ENCODE peak calls at places on chromosomes 1 and 21, in ten cellular contexts. Z is psoas muscle; A is sigmoid colon; F is mammary epithelial cell; Q is ovary; Y is breast epithelium; M is lung; X is heart left ventricle; D is CD8-positive, alpha-beta T cell; I is iPS DF 6.9. R is an unnamed sample. For H3K27me3 and H3K9me3, the result is how much of the 10 kb centered on the place peaks cover.

GRCh38 chr1:248862695-248863010 is 3.8 kb upstream of the ZNF692 start:
- DNase-seq in Z (no peak), Q (no peak), M (no peak), I (no peak), Y (no peak), A (peak), D (no peak), X (no peak), F (no peak), R (no peak)

GRCh38 chr1:187226396-187226795 is 397.6 kb downstream of the PLA2G4A start:
- DNase-seq in X (no peak), Y (no peak), F (peak), Q (no peak), D (no peak), A (no peak), Z (no peak), M (no peak), I (no peak), R (no peak)

GRCh38 chr1:199687321-199687720 is 340.2 kb upstream of the NR5A2 start:
- DNase-seq in A (no peak), M (no peak), I (no peak), X (no peak), F (peak), Q (no peak), Y (no peak), Z (no peak), D (no peak), R (no peak)

GRCh38 chr1:183636783-183637182 is 1.2 kb upstream of the ARPC5 start:
- DNase-seq in X (no peak), A (no peak), Z (no peak), M (no peak), D (no peak), Y (no peak), I (no peak), Q (no peak), F (no peak), R (no peak)

GRCh38 chr1:214044438-214045214 is 56.9 kb downstream of the PROX1 start:
- DNase-seq in Q (no peak), D (no peak), M (no peak), I (no peak), Y (no peak), A (no peak), X (no peak), Z (no peak), F (no peak), R (no peak)

GRCh38 chr1:59237905-59238304 is 59.0 kb upstream of the FGGY start:
- DNase-seq in X (no peak), A (no peak), F (peak), Y (no peak), I (peak), M (no peak), Q (no peak), Z (no peak), D (no peak), R (no peak)

GRCh38 chr1:94720091-94720793 is 99.9 kb upstream of the SLC44A3 start:
- DNase-seq in A (no peak), F (no peak), Y (no peak), I (no peak), D (no peak), Q (no peak), Z (no peak), X (no peak), M (no peak), R (no peak)

GRCh38 chr1:41361495-41362356 is 492 bp downstream of the FOXO6 start:
- DNase-seq in M (no peak), X (no peak), Q (peak), Z (peak), Y (no peak), D (no peak), F (no peak), I (no peak), A (no peak), R (no peak)

GRCh38 chr1:94646151-94646643 is 104.6 kb upstream of the F3 start:
- DNase-seq in Z (no peak), F (peak), Y (no peak), A (no peak), I (no peak), X (no peak), Q (no peak), D (no peak), M (no peak), R (no peak)

GRCh38 chr1:218164930-218165686 is 120.0 kb upstream of the RRP15 start:
- DNase-seq in A (no peak), Y (no peak), D (no peak), X (peak), F (no peak), I (no peak), Q (peak), Z (peak), M (no peak), R (peak)

GRCh38 chr1:223363057-223363855 is 720 bp downstream of the SUSD4 start:
- DNase-seq in F (no peak), D (peak), M (no peak), A (no peak), I (no peak), Q (peak), X (peak), Y (no peak), Z (peak), R (peak)

GRCh38 chr1:223363856-223364684 is at the start of gene SUSD4:
- DNase-seq in Q (peak), F (no peak), I (no peak), A (no peak), Y (peak), D (peak), X (peak), M (peak), Z (peak), R (peak)

DNA sequence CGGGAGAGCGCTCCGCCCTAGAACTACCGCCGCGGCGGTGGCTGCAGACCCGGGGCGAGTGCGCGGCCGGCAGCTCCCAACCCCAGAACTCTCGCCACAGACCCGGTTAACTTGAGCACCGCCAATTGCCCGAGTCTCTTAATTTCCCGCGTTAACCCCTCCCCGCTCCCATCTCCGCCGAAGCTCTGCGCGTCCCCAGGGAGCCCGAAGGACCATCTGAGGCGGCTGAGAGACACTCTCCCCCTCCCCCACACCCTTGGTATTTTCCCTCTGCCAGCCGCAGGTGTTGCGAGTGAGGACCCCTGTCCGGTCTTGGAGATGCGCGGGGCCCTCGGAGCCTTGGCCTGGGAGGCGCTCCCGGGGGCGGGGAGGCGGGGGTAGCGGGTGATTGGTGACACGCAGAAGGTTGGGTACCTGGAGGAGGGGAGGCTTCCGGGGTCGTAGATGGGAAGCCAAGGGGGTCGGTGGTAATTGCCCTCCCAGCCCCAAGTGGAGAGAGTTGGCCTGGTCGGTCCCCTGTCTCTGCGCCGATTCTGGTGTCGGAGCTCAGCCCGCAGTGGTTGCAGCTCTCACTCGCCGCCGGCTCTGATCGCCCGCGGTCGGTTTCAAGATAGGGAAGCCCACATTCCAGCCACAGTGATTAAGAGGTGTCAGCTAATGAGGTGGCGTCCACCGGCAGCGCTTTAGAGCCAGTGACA is 858 bp upstream of the SUSD4 start:
- DNase-seq in M (no peak), Z (no peak), X (no peak), D (peak), F (no peak), Q (peak), Y (no peak), A (no peak), I (no peak), R (no peak)
- H3K4me3 ChIP-seq in M (peak), Z (peak), X (peak), D (peak), F (no peak), Q (peak), Y (peak), A (peak), I (peak), R (no peak)

DNA sequence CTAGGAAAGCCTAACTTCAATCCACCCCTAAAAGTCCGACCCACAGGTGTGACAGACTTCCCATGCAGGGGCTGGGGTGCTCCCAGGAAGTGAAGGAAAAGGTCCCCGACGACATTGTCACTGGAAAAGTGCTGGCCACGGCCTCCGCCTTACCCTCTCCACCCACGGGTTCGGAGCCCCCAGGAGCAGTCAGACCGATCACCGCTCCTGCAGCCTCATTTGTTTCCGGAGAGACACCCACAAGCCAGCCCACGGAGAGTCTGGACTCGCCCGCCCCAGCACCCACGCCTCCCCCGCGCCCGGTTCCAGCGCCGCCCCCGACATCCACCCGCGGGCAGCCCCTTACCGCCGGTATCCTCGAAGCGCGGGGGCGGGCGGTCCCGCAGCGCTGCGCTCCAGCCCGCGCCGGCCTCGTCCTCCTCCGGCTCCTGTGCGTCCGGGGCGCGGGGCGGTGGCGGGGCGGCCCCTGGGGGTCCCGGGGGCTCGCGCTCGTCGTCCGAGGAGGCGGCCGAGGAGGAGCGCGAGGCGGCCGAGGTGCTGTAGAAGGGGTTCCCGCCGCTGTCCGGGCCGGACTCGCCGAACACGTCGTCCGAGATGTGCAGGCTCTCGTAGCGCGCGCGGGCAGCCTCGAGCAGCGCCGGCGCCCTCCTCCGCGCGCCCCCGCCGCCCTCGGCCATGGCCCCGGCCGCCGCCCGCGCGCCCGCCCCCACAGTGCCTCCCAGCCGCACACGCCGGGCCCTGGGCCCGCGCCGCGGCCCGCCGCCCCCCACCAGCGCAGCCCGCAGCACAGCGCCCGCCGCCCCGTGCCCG is 675 bp downstream of the PGBD5 start:
- DNase-seq in D (no peak), F (no peak), I (no peak), Y (no peak), Z (no peak), A (no peak), M (no peak), X (no peak), Q (peak), R (peak)
- H3K27me3 ChIP-seq in D (under half), F (under half), I (under half), Y (under half), Z (under half), A (half or more), M (under half), X (under half), Q (under half), R (half or more)

DNA sequence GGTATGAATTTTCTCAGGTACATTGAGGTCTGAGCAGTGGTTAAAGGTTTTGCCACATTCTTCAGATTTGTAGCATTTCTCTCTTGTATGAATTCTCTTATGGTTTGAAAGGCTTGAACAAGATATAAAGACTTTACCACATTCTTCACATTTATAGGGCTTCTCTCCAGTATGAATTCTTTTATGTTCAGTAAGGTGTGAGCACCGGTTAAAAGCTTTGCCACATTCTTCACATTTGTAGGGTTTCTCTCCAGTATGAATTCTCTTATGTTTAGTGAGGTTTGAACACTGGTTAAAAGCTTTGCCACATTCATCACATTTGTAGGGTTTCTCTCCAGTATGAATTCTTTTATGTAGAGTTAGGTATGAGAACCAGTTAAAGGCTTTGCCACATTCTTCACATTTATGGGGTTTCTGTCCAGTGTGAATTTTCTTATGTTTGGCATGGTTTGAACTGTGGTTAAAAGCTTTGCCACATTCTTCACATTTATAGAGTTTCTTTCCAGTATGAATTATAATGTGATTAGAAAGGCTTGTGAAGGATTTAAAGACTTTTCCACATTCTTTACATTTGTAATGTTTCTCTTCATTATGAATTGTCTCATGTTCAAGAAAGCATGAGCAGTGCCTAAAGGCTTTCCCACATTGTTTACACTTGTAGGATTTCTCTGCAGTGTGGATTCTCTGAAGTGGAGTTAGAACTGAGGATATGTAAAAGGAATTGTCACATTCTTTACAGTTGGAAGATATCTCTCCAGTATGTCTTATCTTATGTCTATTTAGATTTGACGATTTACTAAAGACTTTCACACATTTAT is 18.4 kb upstream of the ZNF124 start:
- DNase-seq in A (no peak), F (no peak), X (no peak), Z (no peak), Q (no peak), D (no peak), M (no peak), Y (no peak), I (no peak), R (no peak)
- H3K9me3 ChIP-seq in A (under half), F (half or more), X (under half), Z (half or more), Q (under half), D (under half), M (under half), Y (under half), I (under half), R (half or more)

DNA sequence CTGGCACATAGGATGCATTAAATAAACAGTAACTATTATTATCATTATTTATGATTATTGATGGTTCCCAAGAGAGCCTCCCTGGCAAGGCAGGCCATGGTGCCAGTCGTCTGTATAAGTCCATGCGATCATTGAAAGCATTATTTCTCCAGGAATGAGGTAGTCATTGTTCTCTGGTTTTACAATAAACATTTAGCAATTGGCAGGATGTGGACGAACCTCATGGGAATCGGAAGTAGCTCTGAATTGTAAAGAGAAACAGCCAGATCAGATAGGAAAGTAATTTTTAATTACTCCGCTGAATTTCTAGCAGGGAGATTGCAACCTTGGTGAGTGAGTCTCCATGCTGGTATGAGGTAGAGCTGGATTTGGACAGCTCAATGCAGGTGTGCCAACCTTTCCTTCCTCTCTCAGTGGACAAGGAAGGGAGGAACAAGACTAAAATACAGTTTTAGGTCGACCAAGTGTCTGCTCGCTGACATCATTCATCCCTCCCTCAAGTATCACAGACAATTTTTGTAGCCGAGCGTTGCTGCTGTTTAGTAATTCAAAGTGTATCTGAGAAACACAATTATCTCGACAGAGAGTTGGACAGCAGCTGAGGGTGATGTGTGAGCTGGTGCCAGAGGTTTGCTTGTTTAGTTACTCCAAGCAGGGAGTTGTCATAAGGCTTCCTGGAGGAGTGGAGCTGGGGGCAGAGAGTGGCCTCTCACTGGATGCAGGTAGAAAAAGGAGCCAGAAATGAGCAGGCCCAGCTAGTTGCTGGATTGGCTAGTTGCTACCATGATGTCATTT is 250.8 kb downstream of the KCNJ6 start:
- DNase-seq in Z (no peak), Q (no peak), F (no peak), D (no peak), M (no peak), I (no peak), A (no peak), X (no peak), Y (no peak), R (no peak)
- H3K4me3 ChIP-seq in Z (no peak), Q (no peak), F (no peak), D (no peak), M (no peak), I (no peak), A (no peak), X (no peak), Y (no peak), R (no peak)

DNA sequence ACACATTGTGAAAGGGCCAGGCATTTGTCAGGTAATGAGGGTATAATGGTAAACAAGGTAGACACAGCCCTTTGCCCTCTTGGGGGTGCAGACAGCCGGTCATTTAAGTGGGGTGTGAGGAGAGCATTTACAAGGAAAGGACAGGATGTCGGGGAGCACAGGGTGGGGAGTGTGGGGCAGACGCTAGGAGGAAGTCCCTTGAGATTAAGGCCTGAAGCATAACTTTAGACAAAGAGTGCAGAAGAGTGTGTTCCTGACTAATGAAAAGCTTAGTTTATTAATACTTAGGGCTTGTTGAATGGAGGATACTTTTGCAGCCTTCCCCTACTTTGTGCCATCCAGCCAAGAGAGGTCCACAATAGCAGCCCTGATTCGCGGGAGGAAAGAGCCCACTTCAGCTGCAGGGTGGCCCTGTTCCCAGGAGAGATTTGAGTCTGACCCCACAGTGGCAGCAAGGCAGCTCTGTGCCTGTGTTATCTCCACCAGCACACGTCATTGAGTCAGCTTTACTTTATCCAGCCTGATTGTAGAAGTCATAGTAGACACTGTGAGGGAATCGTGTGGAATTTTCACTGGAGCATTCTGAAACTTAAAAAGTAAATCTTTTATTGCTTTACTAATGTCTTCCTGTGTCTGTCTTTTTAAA is 35.1 kb downstream of the MPZL1 start:
- DNase-seq in X (peak), A (no peak), I (no peak), Y (no peak), Z (no peak), M (no peak), F (no peak), D (no peak), Q (no peak), R (no peak)
- H3K27me3 ChIP-seq in X (under half), A (under half), I (under half), Y (under half), Z (under half), M (under half), F (under half), D (under half), Q (under half), R (under half)

GRCh38 chr21:22343721-22344120 is 1345.5 kb downstream of the NCAM2 start:
- DNase-seq in F (no peak), D (no peak), Y (no peak), X (no peak), Q (no peak), I (no peak), M (no peak), Z (no peak), A (no peak), R (no peak)
- H3K9me3 ChIP-seq in F (under half), D (under half), Y (under half), X (under half), Q (under half), I (under half), M (under half), Z (under half), A (under half), R (under half)

GRCh38 chr1:28927442-28928305 is 13.3 kb downstream of the EPB41 start:
- DNase-seq in D (no peak), I (no peak), A (no peak), X (no peak), Z (no peak), M (no peak), F (no peak), Y (no peak), Q (no peak), R (no peak)
- H3K4me3 ChIP-seq in D (peak), I (no peak), A (no peak), X (no peak), Z (peak), M (no peak), F (no peak), Y (no peak), Q (no peak), R (no peak)

R was measured in MG63.